ENCODE peak calls at places on chromosomes 13 and 19, in eight cellular contexts. One of them, this sample, is unnamed.

GRCh38 chr13:23466144-23467002 is 32.9 kb upstream of the SACS start:
- DNase-seq in HTR-8/SVneo: peak
- DNase-seq in fibroblast of the conjunctiva: peak
- DNase-seq in hypothalamus: peak
- DNase-seq in frontal cortex: peak
- DNase-seq in choroid plexus epithelial cell: peak
- DNase-seq in hippocampal formation: peak
- DNase-seq in NCI-H1694: peak
- DNase-seq in this sample: peak

GRCh38 chr13:51844862-51845573 is at the start of gene TMEM272:
- DNase-seq in hypothalamus: peak
- DNase-seq in HTR-8/SVneo: peak
- DNase-seq in fibroblast of the conjunctiva: no peak
- DNase-seq in frontal cortex: peak
- DNase-seq in NCI-H1694: peak
- DNase-seq in hippocampal formation: peak
- DNase-seq in choroid plexus epithelial cell: peak
- DNase-seq in this sample: no peak

GRCh38 chr19:16319466-16319865 is 5.2 kb upstream of the KLF2 start:
- DNase-seq in hippocampal formation: no peak
- DNase-seq in HTR-8/SVneo: no peak
- DNase-seq in choroid plexus epithelial cell: peak
- DNase-seq in fibroblast of the conjunctiva: no peak
- DNase-seq in hypothalamus: no peak
- DNase-seq in frontal cortex: no peak
- DNase-seq in NCI-H1694: no peak
- DNase-seq in this sample: no peak

GRCh38 chr13:97385854-97386253 is 48.1 kb upstream of the RAP2A start:
- DNase-seq in fibroblast of the conjunctiva: no peak
- DNase-seq in NCI-H1694: no peak
- DNase-seq in choroid plexus epithelial cell: peak
- DNase-seq in HTR-8/SVneo: no peak
- DNase-seq in hippocampal formation: no peak
- DNase-seq in frontal cortex: no peak
- DNase-seq in hypothalamus: no peak
- DNase-seq in this sample: no peak

GRCh38 chr13:85653681-85654080 is 145.5 kb downstream of the SLITRK6 start:
- DNase-seq in fibroblast of the conjunctiva: no peak
- DNase-seq in HTR-8/SVneo: no peak
- DNase-seq in NCI-H1694: no peak
- DNase-seq in frontal cortex: no peak
- DNase-seq in choroid plexus epithelial cell: no peak
- DNase-seq in hippocampal formation: no peak
- DNase-seq in hypothalamus: no peak
- DNase-seq in this sample: no peak

GRCh38 chr13:111659842-111660241 is 339.4 kb downstream of the TEX29 start:
- DNase-seq in hippocampal formation: no peak
- DNase-seq in HTR-8/SVneo: no peak
- DNase-seq in hypothalamus: no peak
- DNase-seq in fibroblast of the conjunctiva: no peak
- DNase-seq in NCI-H1694: no peak
- DNase-seq in choroid plexus epithelial cell: no peak
- DNase-seq in frontal cortex: no peak
- DNase-seq in this sample: no peak

GRCh38 chr13:110327036-110327790 is 20.1 kb downstream of the COL4A2 start:
- DNase-seq in HTR-8/SVneo: no peak
- DNase-seq in hypothalamus: no peak
- DNase-seq in frontal cortex: no peak
- DNase-seq in fibroblast of the conjunctiva: no peak
- DNase-seq in NCI-H1694: no peak
- DNase-seq in hippocampal formation: no peak
- DNase-seq in choroid plexus epithelial cell: peak
- DNase-seq in this sample: no peak

GRCh38 chr19:35337081-35337983 is 8.3 kb downstream of the CD22 start:
- DNase-seq in frontal cortex: no peak
- DNase-seq in HTR-8/SVneo: no peak
- DNase-seq in NCI-H1694: no peak
- DNase-seq in choroid plexus epithelial cell: no peak
- DNase-seq in hypothalamus: no peak
- DNase-seq in hippocampal formation: no peak
- DNase-seq in fibroblast of the conjunctiva: no peak
- DNase-seq in this sample: no peak

GRCh38 chr13:21326155-21327030 is 132.7 kb downstream of the ZDHHC20 start:
- DNase-seq in hippocampal formation: peak
- DNase-seq in hypothalamus: peak
- DNase-seq in NCI-H1694: no peak
- DNase-seq in choroid plexus epithelial cell: peak
- DNase-seq in fibroblast of the conjunctiva: peak
- DNase-seq in HTR-8/SVneo: peak
- DNase-seq in frontal cortex: peak
- DNase-seq in this sample: no peak

GRCh38 chr13:111202745-111203144 is 87.6 kb downstream of the ARHGEF7 start:
- DNase-seq in choroid plexus epithelial cell: peak
- DNase-seq in frontal cortex: peak
- DNase-seq in hippocampal formation: no peak
- DNase-seq in hypothalamus: peak
- DNase-seq in NCI-H1694: no peak
- DNase-seq in HTR-8/SVneo: peak
- DNase-seq in fibroblast of the conjunctiva: peak
- DNase-seq in this sample: peak

GRCh38 chr13:114157869-114158495 is 21.1 kb upstream of the CFAP97D2 start:
- DNase-seq in NCI-H1694: no peak
- DNase-seq in hypothalamus: no peak
- DNase-seq in hippocampal formation: no peak
- DNase-seq in fibroblast of the conjunctiva: no peak
- DNase-seq in frontal cortex: no peak
- DNase-seq in HTR-8/SVneo: no peak
- DNase-seq in choroid plexus epithelial cell: no peak
- DNase-seq in this sample: no peak

GRCh38 chr19:19105365-19106060 is 32.8 kb downstream of the TMEM161A start:
- DNase-seq in frontal cortex: no peak
- DNase-seq in hippocampal formation: no peak
- DNase-seq in NCI-H1694: no peak
- DNase-seq in hypothalamus: peak
- DNase-seq in fibroblast of the conjunctiva: peak
- DNase-seq in HTR-8/SVneo: no peak
- DNase-seq in choroid plexus epithelial cell: peak
- DNase-seq in this sample: no peak

GRCh38 chr19:49336482-49337266 is 1.5 kb downstream of the CD37 start:
- DNase-seq in HTR-8/SVneo: no peak
- DNase-seq in hippocampal formation: no peak
- DNase-seq in choroid plexus epithelial cell: no peak
- DNase-seq in hypothalamus: no peak
- DNase-seq in NCI-H1694: no peak
- DNase-seq in fibroblast of the conjunctiva: no peak
- DNase-seq in frontal cortex: no peak
- DNase-seq in this sample: no peak

GRCh38 chr13:46964789-46965527 is 68.1 kb upstream of the HTR2A start:
- DNase-seq in hypothalamus: no peak
- DNase-seq in frontal cortex: no peak
- DNase-seq in hippocampal formation: no peak
- DNase-seq in fibroblast of the conjunctiva: no peak
- DNase-seq in HTR-8/SVneo: no peak
- DNase-seq in choroid plexus epithelial cell: peak
- DNase-seq in NCI-H1694: no peak
- DNase-seq in this sample: no peak

This sample was measured in dermis microvascular lymphatic vessel endothelial cell.